ENCODE peak calls at places on chromosomes 7 and 10, in ten cellular contexts. E is choroid plexus epithelial cell, A is A549, Q is fibroblast of the aortic adventitia, X is NT2/D1, D is brain microvascular endothelial cell, U is GM23248, J is lower lobe of right lung, C is heart right ventricle, W is OCI-LY7. R is an unnamed sample.

GRCh38 chr7:101563933-101564777 is 64.9 kb downstream of the MYL10 start:
- DNase-seq in E (no peak), A (no peak), Q (no peak), X (no peak), D (no peak), U (no peak), J (no peak), C (no peak), W (no peak), R (no peak)

GRCh38 chr7:29463504-29464158 is 100.0 kb upstream of the PRR15 start:
- DNase-seq in E (no peak), A (no peak), Q (no peak), X (no peak), D (no peak), U (no peak), J (no peak), C (no peak), W (no peak), R (no peak)

GRCh38 chr7:32958046-32959025 is 1.1 kb downstream of the FKBP9 start:
- DNase-seq in E (peak), A (no peak), Q (peak), X (no peak), D (peak), U (peak), J (peak), C (peak), W (no peak), R (peak)

GRCh38 chr7:12716134-12716667 is 28.8 kb downstream of the ARL4A start:
- DNase-seq in E (peak), A (no peak), Q (peak), X (no peak), D (no peak), U (no peak), J (no peak), C (no peak), W (no peak), R (no peak)

GRCh38 chr7:88401009-88401623 is 94.4 kb upstream of the STEAP4 start:
- DNase-seq in E (peak), A (peak), Q (no peak), X (no peak), D (no peak), U (peak), J (no peak), C (no peak), W (peak), R (no peak)

GRCh38 chr7:116990056-116990455 is 36.8 kb downstream of the ST7 start:
- DNase-seq in E (no peak), A (no peak), Q (no peak), X (no peak), D (no peak), U (peak), J (no peak), C (no peak), W (no peak), R (no peak)

GRCh38 chr7:28618383-28618782 is 206.1 kb downstream of the CREB5 start:
- DNase-seq in E (no peak), A (no peak), Q (no peak), X (no peak), D (no peak), U (no peak), J (no peak), C (no peak), W (no peak), R (no peak)

GRCh38 chr10:128864554-128865300 is 602.3 kb upstream of the MGMT start:
- DNase-seq in E (no peak), A (no peak), Q (no peak), X (no peak), D (no peak), U (no peak), J (no peak), C (no peak), W (no peak), R (no peak)

GRCh38 chr10:100403734-100404133 is 56.7 kb downstream of the SCD start:
- DNase-seq in E (no peak), A (no peak), Q (no peak), X (no peak), D (no peak), U (no peak), J (no peak), C (no peak), W (no peak), R (no peak)

GRCh38 chr10:112221545-112221944 is 38.0 kb upstream of the GPAM start:
- DNase-seq in E (peak), A (no peak), Q (peak), X (no peak), D (no peak), U (peak), J (no peak), C (no peak), W (no peak), R (no peak)

GRCh38 chr10:129769381-129770116 is 194.5 kb downstream of the EBF3 start:
- DNase-seq in E (no peak), A (no peak), Q (no peak), X (no peak), D (no peak), U (no peak), J (peak), C (no peak), W (no peak), R (peak)

GRCh38 chr10:119686465-119687191 is 35.4 kb downstream of the BAG3 start:
- DNase-seq in E (peak), A (peak), Q (peak), X (peak), D (peak), U (peak), J (peak), C (peak), W (peak), R (peak)

GRCh38 chr7:151194188-151194587 is 7.1 kb upstream of the ASB10 start:
- DNase-seq in E (no peak), A (no peak), Q (no peak), X (no peak), D (no peak), U (no peak), J (no peak), C (no peak), W (no peak), R (no peak)

GRCh38 chr7:151191544-151191943 is 4.5 kb upstream of the ASB10 start:
- DNase-seq in E (no peak), A (no peak), Q (no peak), X (no peak), D (no peak), U (no peak), J (no peak), C (no peak), W (no peak), R (no peak)

GRCh38 chr7:151195616-151196450 is 8.8 kb upstream of the ASB10 start:
- DNase-seq in E (no peak), A (no peak), Q (no peak), X (no peak), D (no peak), U (no peak), J (no peak), C (no peak), W (no peak), R (no peak)

GRCh38 chr7:151192002-151192539 is 5.0 kb upstream of the ASB10 start:
- DNase-seq in E (no peak), A (no peak), Q (no peak), X (no peak), D (no peak), U (no peak), J (no peak), C (no peak), W (no peak), R (no peak)

GRCh38 chr7:151193203-151193602 is 6.2 kb upstream of the ASB10 start:
- DNase-seq in E (no peak), A (no peak), Q (no peak), X (no peak), D (no peak), U (no peak), J (no peak), C (no peak), W (no peak), R (no peak)
- H3K4me3 ChIP-seq in E (no peak), A (no peak), Q (no peak), X (no peak), D (no peak), U (no peak), J (no peak), C (no peak), W (no peak), R (no peak)

GRCh38 chr10:97226398-97226797 is 40.6 kb upstream of the SLIT1 start:
- DNase-seq in E (no peak), A (no peak), Q (no peak), X (no peak), D (no peak), U (no peak), J (no peak), C (no peak), W (no peak), R (no peak)

GRCh38 chr10:97229322-97229721 is 43.6 kb upstream of the SLIT1 start:
- DNase-seq in E (peak), A (no peak), Q (peak), X (no peak), D (no peak), U (peak), J (no peak), C (no peak), W (no peak), R (no peak)

GRCh38 chr10:97228775-97229157 is 43.0 kb upstream of the SLIT1 start:
- DNase-seq in E (no peak), A (no peak), Q (no peak), X (no peak), D (no peak), U (no peak), J (no peak), C (no peak), W (no peak), R (no peak)

GRCh38 chr10:97230146-97230545 is 44.4 kb upstream of the SLIT1 start:
- DNase-seq in E (peak), A (no peak), Q (peak), X (no peak), D (no peak), U (peak), J (no peak), C (no peak), W (no peak), R (no peak)

GRCh38 chr10:97228130-97228774 is 42.5 kb upstream of the SLIT1 start:
- DNase-seq in E (no peak), A (no peak), Q (no peak), X (no peak), D (no peak), U (no peak), J (no peak), C (no peak), W (no peak), R (no peak)
- H3K4me3 ChIP-seq in E (no peak), A (no peak), Q (no peak), X (no peak), D (no peak), U (no peak), J (no peak), C (no peak), W (no peak), R (no peak)

GRCh38 chr10:132715791-132716680 is 69.9 kb downstream of the NKX6-2 start:
- DNase-seq in E (no peak), A (no peak), Q (no peak), X (no peak), D (no peak), U (no peak), J (peak), C (no peak), W (no peak), R (no peak)

GRCh38 chr10:132712698-132713232 is 73.2 kb downstream of the NKX6-2 start:
- DNase-seq in E (no peak), A (no peak), Q (no peak), X (no peak), D (no peak), U (no peak), J (peak), C (no peak), W (no peak), R (no peak)

GRCh38 chr10:132713421-132714095 is 72.4 kb downstream of the NKX6-2 start:
- DNase-seq in E (no peak), A (no peak), Q (no peak), X (no peak), D (no peak), U (no peak), J (peak), C (no peak), W (no peak), R (no peak)

GRCh38 chr10:132714906-132715790 is 70.8 kb downstream of the NKX6-2 start:
- DNase-seq in E (no peak), A (no peak), Q (no peak), X (no peak), D (no peak), U (no peak), J (peak), C (no peak), W (no peak), R (no peak)

DNA sequence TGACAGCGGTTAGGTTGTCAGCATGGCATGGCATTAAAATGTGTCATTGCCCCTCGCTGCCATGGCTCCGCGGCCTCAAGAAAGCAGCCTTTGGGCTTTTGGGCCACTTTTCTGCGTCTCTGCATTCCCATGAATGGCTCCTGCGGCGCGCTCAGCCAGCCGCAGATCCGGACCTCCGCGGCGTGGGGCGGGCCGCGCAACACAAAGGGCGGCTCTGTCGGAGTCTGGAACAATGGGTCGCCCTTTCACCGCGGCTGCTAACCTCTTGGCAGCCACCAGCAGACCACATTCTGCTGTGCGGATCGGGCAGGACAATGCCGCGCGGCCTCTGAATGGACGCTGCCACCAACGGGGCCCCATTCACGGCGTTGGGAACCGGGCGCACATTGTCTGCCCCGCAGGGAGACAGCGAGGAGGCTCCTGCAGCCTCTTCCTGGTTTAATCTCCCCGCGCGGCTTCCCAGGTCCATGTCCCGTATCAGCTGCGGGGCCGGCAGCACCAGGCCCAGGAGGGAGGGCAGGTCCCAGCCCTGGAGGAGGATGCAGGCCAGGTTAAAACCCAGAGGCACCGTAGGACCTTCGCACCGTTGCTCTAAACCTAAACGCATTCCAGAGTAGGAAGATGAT is 71.7 kb downstream of the NKX6-2 start:
- DNase-seq in E (peak), A (no peak), Q (no peak), X (no peak), D (no peak), U (no peak), J (peak), C (peak), W (no peak), R (peak)
- H3K4me3 ChIP-seq in E (peak), A (no peak), Q (no peak), X (no peak), D (peak), U (no peak), J (no peak), C (no peak), W (no peak), R (no peak)

GRCh38 chr7:93476491-93477344 is 97.8 kb downstream of the CALCR start:
- DNase-seq in E (no peak), A (no peak), Q (no peak), X (peak), D (no peak), U (no peak), J (no peak), C (no peak), W (no peak), R (no peak)
- H3K4me3 ChIP-seq in E (no peak), A (no peak), Q (no peak), X (no peak), D (no peak), U (no peak), J (no peak), C (no peak), W (no peak), R (no peak)

DNA sequence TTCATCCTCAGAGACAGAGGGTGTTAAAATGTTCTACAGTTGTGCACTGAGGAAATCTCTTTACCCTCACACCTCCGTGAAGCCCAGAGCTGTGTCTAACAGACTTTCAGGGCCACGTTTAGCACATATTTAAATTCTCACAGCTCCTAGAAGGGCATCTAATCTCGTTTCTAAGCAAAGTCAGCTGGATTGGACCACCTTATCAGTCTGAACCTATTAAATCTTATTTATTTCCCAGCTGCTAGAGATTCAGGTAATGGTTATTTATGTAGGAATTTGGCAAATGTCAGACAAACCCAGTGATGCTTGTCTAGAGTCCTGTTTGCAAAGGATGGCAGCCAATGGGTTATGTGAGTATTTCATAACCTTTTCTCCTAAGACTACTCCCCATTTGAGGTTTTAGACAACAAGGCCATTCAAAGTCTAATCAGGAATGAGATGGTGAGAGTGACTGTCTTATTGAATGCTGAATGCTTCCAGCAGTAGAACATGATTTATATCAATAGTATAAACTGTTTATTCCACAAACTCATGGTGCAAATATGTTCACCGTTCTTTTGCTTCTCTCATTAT is 54.8 kb upstream of the EXOC4 start:
- DNase-seq in E (no peak), A (no peak), Q (no peak), X (no peak), D (no peak), U (no peak), J (no peak), C (no peak), W (no peak), R (no peak)
- H3K4me3 ChIP-seq in E (no peak), A (no peak), Q (no peak), X (no peak), D (no peak), U (no peak), J (no peak), C (no peak), W (no peak), R (no peak)

GRCh38 chr10:131979821-131980270 is 1.9 kb downstream of the BNIP3 start:
- DNase-seq in E (peak), A (no peak), Q (peak), X (no peak), D (peak), U (peak), J (no peak), C (peak), W (no peak), R (peak)

GRCh38 chr10:131978366-131978765 is 3.4 kb downstream of the BNIP3 start:
- DNase-seq in E (no peak), A (no peak), Q (no peak), X (no peak), D (no peak), U (no peak), J (no peak), C (no peak), W (no peak), R (no peak)

GRCh38 chr10:131978851-131979250 is 2.9 kb downstream of the BNIP3 start:
- DNase-seq in E (no peak), A (no peak), Q (no peak), X (no peak), D (no peak), U (no peak), J (no peak), C (no peak), W (no peak), R (no peak)

GRCh38 chr10:131980321-131980720 is 1.4 kb downstream of the BNIP3 start:
- DNase-seq in E (no peak), A (no peak), Q (no peak), X (no peak), D (no peak), U (no peak), J (no peak), C (no peak), W (no peak), R (no peak)

GRCh38 chr10:131979336-131979735 is 2.4 kb downstream of the BNIP3 start:
- DNase-seq in E (no peak), A (no peak), Q (no peak), X (no peak), D (no peak), U (no peak), J (no peak), C (no peak), W (no peak), R (no peak)
- H3K4me3 ChIP-seq in E (peak), A (no peak), Q (peak), X (no peak), D (no peak), U (peak), J (peak), C (no peak), W (peak), R (peak)